ENCODE peak calls at places on chromosomes 16 and 17, in five cellular contexts. E is cardiac muscle cell, Q is left lung, F is thoracic aorta, T is psoas muscle. J is an unnamed sample.

GRCh38 chr17:20210180-20210579 is 201.0 kb downstream of the SPECC1 start:
- DNase-seq in Q (no peak), E (no peak), F (no peak), T (no peak), J (no peak)

GRCh38 chr16:86018487-86018886 is 119.5 kb downstream of the IRF8 start:
- DNase-seq in Q (no peak), T (no peak), F (no peak), E (no peak), J (peak)

GRCh38 chr17:38632334-38632733 is 26.6 kb upstream of the SRCIN1 start:
- DNase-seq in E (no peak), F (no peak), Q (no peak), T (no peak), J (no peak)

GRCh38 chr17:48240562-48241130 is 133.1 kb downstream of the SNX11 start:
- DNase-seq in T (no peak), F (no peak), Q (no peak), E (no peak), J (no peak)

GRCh38 chr16:4972938-4973587 is 14.9 kb downstream of the SEC14L5 start:
- DNase-seq in Q (no peak), E (no peak), T (peak), F (no peak), J (no peak)

GRCh38 chr17:51398647-51399046 is 138.3 kb downstream of the UTP18 start:
- DNase-seq in F (no peak), T (no peak), E (no peak), Q (no peak), J (no peak)

GRCh38 chr17:56870163-56870651 is 36.3 kb downstream of the DGKE start:
- DNase-seq in Q (no peak), T (no peak), F (no peak), E (no peak), J (no peak)

GRCh38 chr16:68417711-68418301 is 30.5 kb downstream of the SMPD3 start:
- DNase-seq in T (no peak), E (no peak), Q (no peak), F (no peak), J (no peak)

GRCh38 chr17:44911133-44912001 is 3.9 kb downstream of the GFAP start:
- DNase-seq in F (no peak), Q (peak), T (peak), E (peak), J (no peak)

GRCh38 chr16:51839697-51840462 is 688.8 kb upstream of the SALL1 start:
- DNase-seq in T (no peak), F (no peak), Q (no peak), E (no peak), J (no peak)

GRCh38 chr16:65024649-65025243 is 97.1 kb downstream of the CDH11 start:
- DNase-seq in Q (no peak), F (no peak), T (no peak), E (no peak), J (no peak)

GRCh38 chr17:33954597-33954996 is 300.5 kb upstream of the CCL2 start:
- DNase-seq in Q (no peak), E (no peak), F (no peak), T (no peak), J (no peak)

GRCh38 chr17:46910179-46910927 is 12.6 kb upstream of the GOSR2 start:
- DNase-seq in T (no peak), Q (no peak), F (no peak), E (no peak), J (no peak)

GRCh38 chr17:46889519-46889918 is 33.4 kb upstream of the GOSR2 start:
- DNase-seq in F (no peak), E (no peak), Q (no peak), T (no peak), J (no peak)

GRCh38 chr16:86783626-86784266 is 205.4 kb downstream of the FOXL1 start:
- DNase-seq in Q (no peak), T (no peak), E (no peak), F (no peak), J (peak)

GRCh38 chr16:85395207-85395912 is 217.8 kb upstream of the GSE1 start:
- DNase-seq in E (peak), F (peak), Q (peak), T (peak), J (peak)

GRCh38 chr16:21584817-21585216 is 14.6 kb upstream of the METTL9 start:
- DNase-seq in E (no peak), Q (no peak), T (no peak), F (no peak), J (no peak)

GRCh38 chr16:20401475-20402016 is 3.0 kb downstream of the PDILT start:
- DNase-seq in F (no peak), E (peak), Q (no peak), T (no peak), J (no peak)

GRCh38 chr17:79619636-79620206 is 8.9 kb upstream of the RBFOX3 start:
- DNase-seq in T (peak), Q (no peak), E (no peak), F (no peak), J (peak)

GRCh38 chr17:81568416-81568815 is 16.3 kb upstream of the FAAP100 start:
- DNase-seq in E (no peak), F (no peak), T (no peak), Q (peak), J (no peak)
- H3K27ac ChIP-seq in E (no peak), F (peak), T (no peak), Q (no peak), J (peak)

GRCh38 chr16:14015017-14015416 is 56.1 kb upstream of the MRTFB start:
- DNase-seq in T (no peak), Q (no peak), E (no peak), F (no peak), J (no peak)

GRCh38 chr16:14020141-14020540 is 51.0 kb upstream of the MRTFB start:
- DNase-seq in T (no peak), E (no peak), F (no peak), Q (no peak), J (no peak)

GRCh38 chr16:14015461-14015860 is 55.7 kb upstream of the MRTFB start:
- DNase-seq in E (no peak), Q (no peak), F (no peak), T (no peak), J (peak)

GRCh38 chr16:14015948-14016347 is 55.2 kb upstream of the MRTFB start:
- DNase-seq in F (no peak), T (no peak), E (no peak), Q (no peak), J (peak)

DNA sequence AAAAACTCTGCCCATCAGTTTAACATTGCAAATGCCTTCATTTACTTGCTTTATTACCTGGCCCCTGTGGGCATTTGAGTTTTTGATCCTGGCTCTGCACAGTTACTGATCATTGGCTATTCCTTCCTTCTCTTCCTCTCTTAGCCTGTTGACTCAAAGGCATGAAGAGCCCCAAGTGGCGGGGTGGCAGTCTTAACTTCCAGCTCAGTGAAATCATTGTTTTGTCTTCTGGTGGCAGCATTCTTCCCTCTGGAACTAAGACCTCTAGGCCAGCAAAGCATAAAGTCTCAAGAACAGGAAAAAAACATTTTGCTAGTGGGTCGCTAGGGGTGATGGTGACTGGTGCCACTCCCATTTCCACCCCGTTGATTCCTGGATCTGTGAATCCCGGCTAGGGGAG is 52.3 kb upstream of the MRTFB start:
- DNase-seq in Q (no peak), F (no peak), T (no peak), E (peak), J (peak)
- TF ChIP-seq CTCF in Q (no peak), F (no peak), T (no peak), E (no peak), J (no peak)

GRCh38 chr17:68731465-68731864 is 130.3 kb upstream of the FAM20A start:
- DNase-seq in F (no peak), Q (no peak), T (no peak), E (no peak), J (no peak)

GRCh38 chr17:68732301-68732749 is 131.2 kb upstream of the FAM20A start:
- DNase-seq in E (no peak), F (no peak), T (no peak), Q (no peak), J (no peak)

GRCh38 chr17:68734202-68734825 is 133.1 kb upstream of the FAM20A start:
- DNase-seq in T (no peak), Q (no peak), E (no peak), F (no peak), J (no peak)

GRCh38 chr17:68734911-68735310 is 133.7 kb upstream of the FAM20A start:
- DNase-seq in E (no peak), Q (no peak), T (no peak), F (no peak), J (no peak)

GRCh38 chr17:68733241-68734176 is 132.3 kb upstream of the FAM20A start:
- DNase-seq in T (no peak), E (peak), F (no peak), Q (no peak), J (no peak)
- H3K27ac ChIP-seq in T (no peak), E (peak), F (peak), Q (no peak), J (peak)

GRCh38 chr16:78244131-78244899 is 144.9 kb downstream of the WWOX start:
- DNase-seq in Q (no peak), T (no peak), F (no peak), E (no peak), J (no peak)

GRCh38 chr16:78237346-78237745 is 137.9 kb downstream of the WWOX start:
- DNase-seq in T (no peak), E (peak), Q (no peak), F (no peak), J (no peak)

GRCh38 chr16:78242231-78242630 is 142.8 kb downstream of the WWOX start:
- DNase-seq in T (no peak), E (no peak), Q (no peak), F (no peak), J (no peak)

GRCh38 chr16:78237856-78238255 is 138.4 kb downstream of the WWOX start:
- DNase-seq in T (no peak), Q (no peak), F (no peak), E (no peak), J (no peak)

GRCh38 chr16:78240459-78241222 is 141.2 kb downstream of the WWOX start:
- DNase-seq in E (no peak), T (no peak), F (no peak), Q (peak), J (peak)
- TF ChIP-seq CTCF in E (no peak), T (no peak), F (no peak), Q (no peak), J (no peak)

DNA sequence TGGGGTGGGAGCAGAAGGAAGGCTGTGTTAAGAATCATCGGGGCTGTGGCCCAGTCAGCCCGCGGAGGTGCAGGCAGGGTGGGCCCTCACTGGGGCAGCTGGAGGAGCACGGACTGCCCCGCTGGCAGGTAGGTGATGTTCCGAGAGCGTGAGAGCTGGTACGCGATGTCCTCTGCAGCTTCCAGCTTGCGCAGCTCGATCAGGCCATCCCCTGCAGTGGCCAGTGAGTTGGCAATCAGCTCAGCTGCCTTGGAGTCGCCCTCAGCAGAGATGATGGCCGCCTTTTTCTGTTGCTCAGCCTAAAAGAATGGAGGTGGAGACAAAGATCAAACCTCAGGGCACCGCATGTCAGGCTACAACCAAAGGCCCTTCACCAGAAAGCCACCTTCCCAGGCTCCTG is 9.8 kb downstream of the PHB1 start:
- DNase-seq in E (no peak), T (no peak), F (no peak), Q (no peak), J (no peak)
- H3K27ac ChIP-seq in E (no peak), T (no peak), F (no peak), Q (no peak), J (no peak)

DNA sequence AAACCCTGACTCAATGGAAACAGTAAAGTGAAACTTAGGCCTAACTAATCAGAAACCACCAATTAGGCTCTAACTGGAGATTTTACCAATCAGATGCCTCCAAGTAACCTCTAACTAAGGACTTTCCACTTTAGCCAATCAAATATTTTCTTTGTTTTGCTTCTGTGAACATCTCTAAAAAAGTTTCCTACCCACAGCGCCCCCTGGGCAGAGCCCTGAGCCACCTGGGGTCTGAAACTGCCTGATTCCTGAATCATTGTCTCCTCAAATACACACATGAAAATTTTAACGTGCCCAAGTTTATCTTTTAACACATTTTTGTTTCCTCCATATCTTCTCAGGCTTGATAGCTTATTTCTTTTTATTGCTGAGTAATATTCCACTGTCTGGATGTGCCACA is 19.0 kb downstream of the ADAD2 start:
- DNase-seq in T (no peak), F (no peak), Q (no peak), E (no peak), J (no peak)
- TF ChIP-seq CTCF in T (no peak), F (no peak), Q (no peak), E (no peak), J (no peak)

GRCh38 chr17:64500923-64501765 is 4.3 kb upstream of the POLG2 start:
- DNase-seq in T (no peak), E (peak), Q (no peak), F (no peak), J (no peak)
- H3K27ac ChIP-seq in T (no peak), E (peak), Q (no peak), F (no peak), J (no peak)

GRCh38 chr17:41325611-41326010 is 10.1 kb upstream of the KRTAP17-1 start:
- DNase-seq in F (no peak), Q (no peak), T (no peak), E (no peak), J (no peak)

GRCh38 chr17:41322903-41323895 is 7.7 kb upstream of the KRTAP17-1 start:
- DNase-seq in Q (no peak), F (no peak), E (no peak), T (no peak), J (no peak)

GRCh38 chr17:41326173-41327145 is 10.9 kb upstream of the KRTAP17-1 start:
- DNase-seq in T (no peak), E (no peak), Q (no peak), F (no peak), J (no peak)

GRCh38 chr17:41325126-41325525 is 9.6 kb upstream of the KRTAP17-1 start:
- DNase-seq in T (no peak), Q (peak), E (no peak), F (no peak), J (no peak)

DNA sequence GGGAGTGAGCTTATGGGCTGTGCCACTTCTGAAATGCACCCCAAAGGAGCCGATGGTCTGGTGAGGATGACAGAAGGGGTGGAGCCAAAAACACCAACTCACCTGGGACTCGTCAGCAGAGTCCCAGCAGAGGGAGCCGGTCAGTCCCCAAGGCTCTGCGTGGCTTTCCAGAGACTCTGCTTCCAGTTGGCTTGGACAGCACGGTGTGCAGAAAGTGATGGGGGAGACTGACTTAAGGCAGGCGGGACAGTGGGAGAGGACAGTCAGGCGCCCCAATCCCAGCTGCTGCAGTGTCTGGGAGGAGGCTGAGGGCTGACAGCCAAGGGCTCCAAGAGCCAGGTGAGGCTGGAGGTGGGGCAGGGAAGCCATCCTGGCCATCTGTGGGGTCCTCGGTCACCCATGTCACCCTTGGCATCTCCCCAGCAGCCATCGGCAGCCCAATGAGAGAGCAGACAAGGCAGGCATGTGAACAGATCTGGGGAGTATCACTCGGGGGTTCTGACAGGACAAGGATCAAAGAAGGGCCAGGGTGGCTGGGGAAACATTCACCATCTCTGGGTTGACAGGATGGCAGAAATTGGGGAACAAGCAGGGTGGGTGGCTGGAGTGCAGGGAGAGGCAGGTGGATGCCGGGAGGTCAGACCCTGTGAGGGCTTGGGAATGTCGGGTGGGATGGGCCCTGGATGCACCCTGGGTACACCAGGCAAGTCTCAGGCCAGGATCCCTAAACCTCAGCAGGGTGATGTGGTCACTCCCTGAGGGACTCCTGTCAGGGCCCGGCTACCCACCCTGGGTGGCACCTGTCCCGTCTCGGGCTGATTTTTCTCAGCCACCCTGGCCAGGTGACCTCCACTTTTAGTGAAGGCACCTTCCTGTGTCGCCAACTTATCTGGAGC is 8.9 kb upstream of the KRTAP17-1 start:
- DNase-seq in Q (no peak), E (peak), F (no peak), T (no peak), J (no peak)
- TF ChIP-seq CTCF in Q (no peak), E (no peak), F (no peak), T (no peak), J (no peak)

GRCh38 chr17:11269210-11269609 is 28.2 kb downstream of the SHISA6 start:
- DNase-seq in F (no peak), E (no peak), Q (no peak), T (no peak), J (peak)

GRCh38 chr17:11268176-11268575 is 27.2 kb downstream of the SHISA6 start:
- DNase-seq in T (no peak), E (no peak), F (no peak), Q (no peak), J (peak)

GRCh38 chr17:11273596-11273995 is 32.6 kb downstream of the SHISA6 start:
- DNase-seq in E (no peak), F (no peak), T (no peak), Q (no peak), J (peak)

GRCh38 chr17:11274106-11274505 is 33.1 kb downstream of the SHISA6 start:
- DNase-seq in F (no peak), E (no peak), T (no peak), Q (no peak), J (peak)

GRCh38 chr17:11272191-11272590 is 31.2 kb downstream of the SHISA6 start:
- DNase-seq in F (no peak), T (no peak), E (no peak), Q (no peak), J (peak)
- H3K27ac ChIP-seq in F (no peak), T (no peak), E (no peak), Q (no peak), J (no peak)

J was measured in coronary artery.